ENCODE peak calls at places on chromosome 1, in five cellular contexts. S is fibroblast of lung, X is left ventricle myocardium inferior, G is heart left ventricle, V is cardiac muscle cell. Y is an unnamed sample.
A peak's percentile ranks its signal among the peaks of the same experiment; 100 is the strongest.

GRCh38 chr1:7436056-7437005 is 334.8 kb upstream of the VAMP3 start:
- DNase-seq in S (no peak), X (no peak), G (no peak), V (no peak), Y (no peak)

GRCh38 chr1:15966081-15966955 is 9.6 kb downstream of the ZBTB17 start:
- DNase-seq in S (peak; percentile 52), X (no peak), G (no peak), V (no peak), Y (no peak)

GRCh38 chr1:242524571-242525359 is at the start of gene PLD5:
- DNase-seq in S (no peak), X (no peak), G (no peak), V (peak; percentile 2), Y (peak; percentile 35)

GRCh38 chr1:212167098-212167497 is 118.1 kb upstream of the PPP2R5A start:
- DNase-seq in S (no peak), X (peak; percentile 58), G (peak; percentile 62), V (peak; percentile 66), Y (no peak)

GRCh38 chr1:218451415-218451814 is 106.3 kb downstream of the TGFB2 start:
- DNase-seq in S (no peak), X (no peak), G (no peak), V (no peak), Y (no peak)

GRCh38 chr1:63148825-63149645 is 173.3 kb upstream of the FOXD3 start:
- DNase-seq in S (peak; percentile 32), X (no peak), G (no peak), V (peak; percentile 78), Y (no peak)

GRCh38 chr1:15476927-15477326 is 1.0 kb downstream of the CELA2B start:
- DNase-seq in S (no peak), X (no peak), G (no peak), V (no peak), Y (no peak)

GRCh38 chr1:11207898-11208611 is 18.9 kb downstream of the ANGPTL7 start:
- DNase-seq in S (no peak), X (peak; percentile 52), G (no peak), V (peak; percentile 8), Y (peak; percentile 52)

GRCh38 chr1:157505481-157506272 is 46.6 kb downstream of the FCRL5 start:
- DNase-seq in S (peak; percentile 38), X (no peak), G (no peak), V (peak; percentile 70), Y (no peak)

GRCh38 chr1:29171089-29171488 is 10.6 kb downstream of the SRSF4 start:
- DNase-seq in S (no peak), X (no peak), G (no peak), V (peak; percentile 45), Y (no peak)

GRCh38 chr1:57725318-57725717 is 301.5 kb upstream of the DAB1 start:
- DNase-seq in S (no peak), X (no peak), G (no peak), V (no peak), Y (no peak)

GRCh38 chr1:57729181-57729580 is 305.3 kb upstream of the DAB1 start:
- DNase-seq in S (no peak), X (no peak), G (no peak), V (no peak), Y (no peak)

GRCh38 chr1:57722285-57722978 is 298.6 kb upstream of the DAB1 start:
- DNase-seq in S (no peak), X (no peak), G (no peak), V (no peak), Y (no peak)

GRCh38 chr1:57727121-57727520 is 303.3 kb upstream of the DAB1 start:
- DNase-seq in S (no peak), X (no peak), G (no peak), V (no peak), Y (no peak)

GRCh38 chr1:57724535-57724934 is 300.7 kb upstream of the DAB1 start:
- DNase-seq in S (no peak), X (no peak), G (no peak), V (no peak), Y (no peak)
- H3K4me3 ChIP-seq in S (no peak overlapping the region), X (no peak overlapping the region), G (no peak overlapping the region), V (no peak overlapping the region), Y (no peak overlapping the region)

GRCh38 chr1:2160691-2161320 is 33.8 kb downstream of the FAAP20 start:
- DNase-seq in S (no peak), X (no peak), G (no peak), V (no peak), Y (no peak)
- H3K27ac ChIP-seq in S (no peak overlapping the region), X (no peak overlapping the region), G (no peak overlapping the region), V (peak overlapping the region; percentile 79), Y (no peak overlapping the region)

GRCh38 chr1:52532732-52533327 is 20.1 kb downstream of the TUT4 start:
- DNase-seq in S (no peak), X (no peak), G (no peak), V (no peak), Y (no peak)
- H3K4me3 ChIP-seq in S (no peak overlapping the region), X (no peak overlapping the region), G (no peak overlapping the region), V (no peak overlapping the region), Y (no peak overlapping the region)

DNA sequence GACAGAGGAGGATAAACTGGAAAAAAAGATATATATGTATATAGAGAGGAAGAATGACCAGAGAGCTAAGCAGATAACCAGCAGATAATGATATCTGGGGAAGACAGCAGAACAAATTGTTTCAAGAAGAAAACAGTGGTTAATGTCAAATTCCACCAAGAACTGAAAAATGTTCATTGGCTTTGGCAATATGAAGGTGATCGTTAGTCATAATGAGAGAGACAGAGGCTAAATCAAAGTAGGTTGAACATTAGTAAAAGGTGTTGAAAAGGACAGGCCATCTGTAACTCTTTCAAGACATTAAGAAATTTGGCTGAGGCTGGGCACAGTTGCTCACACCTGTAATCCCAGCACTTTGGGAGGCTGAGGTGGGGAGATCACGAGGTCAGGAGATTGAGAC is 25.3 kb upstream of the CR2 start:
- DNase-seq in S (no peak), X (no peak), G (no peak), V (no peak), Y (no peak)
- H3K27ac ChIP-seq in S (no peak overlapping the region), X (no peak overlapping the region), G (no peak overlapping the region), V (no peak overlapping the region), Y (no peak overlapping the region)

DNA sequence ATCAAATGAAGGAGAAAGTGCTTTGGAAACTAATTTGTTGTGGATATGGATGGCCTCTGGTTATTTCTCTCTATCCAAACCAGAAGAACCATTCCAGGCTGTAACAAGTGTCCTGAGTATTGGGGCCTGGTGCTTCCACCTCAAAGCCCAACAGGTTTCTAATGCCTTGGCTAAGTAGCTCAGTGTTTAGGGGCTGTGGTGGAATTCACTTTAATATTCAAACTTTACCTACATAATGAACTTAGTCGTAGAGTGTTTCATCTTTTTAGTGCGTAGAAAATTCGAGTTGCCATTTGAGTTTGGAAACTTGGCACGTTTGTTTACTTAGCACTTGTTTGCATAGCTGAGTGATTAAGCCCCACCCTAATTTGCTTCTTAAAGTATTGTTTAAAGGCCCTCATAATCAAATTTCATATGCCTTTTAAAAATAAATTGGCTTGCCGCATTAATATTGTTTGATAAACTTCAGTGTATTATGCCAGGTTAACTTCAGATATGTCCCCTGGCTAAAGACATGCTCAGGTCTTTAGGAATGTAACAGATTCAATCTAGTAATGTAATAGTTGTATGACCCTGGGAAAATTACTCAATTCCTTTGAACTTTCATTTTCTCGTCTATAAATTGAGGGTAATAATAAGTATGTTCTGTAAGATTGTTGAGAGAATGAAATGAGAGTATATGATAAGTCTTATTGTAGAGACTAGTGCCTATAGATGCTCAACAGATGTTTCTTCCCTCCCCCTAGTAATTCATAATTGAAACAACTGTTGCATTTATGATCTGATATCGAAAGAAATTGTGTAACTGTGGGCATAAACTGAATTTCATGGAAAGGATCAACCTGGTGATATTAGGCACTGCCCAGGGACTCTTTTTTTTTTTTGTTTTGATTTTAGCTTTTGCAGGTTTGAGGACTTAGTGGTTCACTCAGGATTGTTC is 1.6 kb downstream of the AGO4 start:
- DNase-seq in S (no peak), X (no peak), G (no peak), V (no peak), Y (no peak)
- H3K4me3 ChIP-seq in S (peak overlapping the region; percentile 69), X (peak overlapping the region; percentile 95), G (peak overlapping the region; percentile 90), V (peak overlapping the region; percentile 70), Y (peak overlapping the region; percentile 66)

DNA sequence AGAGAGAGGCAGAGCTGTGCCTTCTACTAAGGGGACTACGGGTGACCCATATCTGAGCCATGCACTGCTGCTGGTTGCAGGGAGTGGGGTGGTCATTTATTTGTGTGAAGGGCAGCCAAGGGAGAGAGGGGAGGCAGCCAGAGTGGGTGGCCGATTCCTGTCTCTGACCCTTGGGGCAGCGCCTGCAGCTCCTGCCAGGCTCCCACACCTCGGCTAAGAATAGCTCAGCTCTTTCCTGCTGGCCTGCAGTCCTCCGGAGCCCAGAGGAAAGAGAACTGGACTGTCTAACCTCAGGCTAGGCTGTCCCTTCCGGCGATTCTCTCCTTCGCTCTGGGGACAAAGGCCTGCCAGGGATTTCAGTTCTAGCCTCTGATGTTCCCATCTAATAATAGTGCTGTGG is 11.6 kb upstream of the CD34 start:
- DNase-seq in S (no peak), X (peak; percentile 69), G (peak; percentile 81), V (no peak), Y (no peak)
- H3K27ac ChIP-seq in S (no peak overlapping the region), X (peak overlapping the region; percentile 88), G (peak overlapping the region; percentile 87), V (peak overlapping the region; percentile 77), Y (peak overlapping the region; percentile 67)

GRCh38 chr1:23567996-23568607 is 8.8 kb upstream of the ID3 start:
- DNase-seq in S (no peak), X (peak; percentile 35), G (peak; percentile 53), V (no peak), Y (no peak)
- H3K4me3 ChIP-seq in S (peak overlapping the region; percentile 38), X (peak overlapping the region; percentile 70), G (peak overlapping the region; percentile 56), V (peak overlapping the region; percentile 35), Y (peak overlapping the region; percentile 35)

DNA sequence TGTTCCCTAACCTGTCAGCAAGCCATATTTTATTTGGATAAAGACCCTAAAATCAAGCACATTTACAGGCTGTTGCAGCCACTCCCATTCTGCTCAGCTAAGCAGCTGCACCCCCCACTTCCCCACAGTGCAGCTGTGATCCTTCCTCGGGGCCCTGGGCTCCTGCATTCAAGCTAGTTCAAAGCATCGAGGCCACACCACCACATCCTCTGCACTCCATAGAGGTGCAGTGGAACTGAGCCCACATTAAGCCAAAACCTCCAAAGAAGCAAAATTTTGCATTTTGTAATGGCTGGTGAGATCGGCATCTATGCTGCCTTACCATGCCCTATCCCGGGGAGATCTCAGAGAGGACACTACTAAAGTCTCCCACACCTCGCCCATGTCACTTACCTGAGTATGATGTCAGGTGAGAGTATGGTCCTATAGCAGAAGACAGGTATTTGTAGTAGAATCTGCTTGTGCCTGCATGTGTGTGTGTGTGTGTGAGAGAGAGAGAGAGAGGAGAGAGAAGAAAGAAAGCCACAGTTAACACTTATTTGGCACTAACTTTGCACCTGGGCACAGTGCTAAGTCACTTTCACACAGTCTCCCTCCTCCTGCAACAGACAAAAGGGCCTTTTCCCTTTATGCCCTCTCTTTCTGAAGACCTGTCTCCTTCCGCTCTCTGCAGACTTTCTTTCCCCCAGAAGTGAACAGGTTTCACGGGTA is 89.8 kb downstream of the KIF14 start:
- DNase-seq in S (no peak), X (no peak), G (no peak), V (no peak), Y (no peak)
- H3K27ac ChIP-seq in S (no peak overlapping the region), X (no peak overlapping the region), G (no peak overlapping the region), V (no peak overlapping the region), Y (no peak overlapping the region)